ENCODE peak calls at places on chromosome 11, in seven cellular contexts. T is Right ventricle myocardium superior, Z is kidney glomerular epithelial cell, Q is hippocampal formation, W is NCI-H345, R is NCI-H774, K is neuronal stem cell. X is an unnamed sample.

GRCh38 chr11:15897211-15897960 is 459.0 kb downstream of the SOX6 start:
- DNase-seq in W (no peak), T (no peak), K (no peak), R (no peak), Z (peak), Q (no peak), X (no peak)

GRCh38 chr11:3834349-3835099 is 6.2 kb downstream of the RHOG start:
- DNase-seq in R (no peak), Z (no peak), T (peak), K (no peak), Q (no peak), W (no peak), X (no peak)

GRCh38 chr11:102099755-102100154 is 10.5 kb upstream of the YAP1 start:
- DNase-seq in K (no peak), T (no peak), W (no peak), Q (no peak), R (no peak), Z (no peak), X (no peak)

GRCh38 chr11:112785104-112785503 is 176.1 kb upstream of the NCAM1 start:
- DNase-seq in Z (no peak), Q (no peak), W (no peak), R (no peak), T (no peak), K (no peak), X (no peak)

GRCh38 chr11:76577199-76577920 is 93.2 kb downstream of the LRRC32 start:
- DNase-seq in R (no peak), W (no peak), T (peak), Z (peak), K (no peak), Q (no peak), X (no peak)

GRCh38 chr11:130672911-130673310 is 224.5 kb downstream of the ADAMTS15 start:
- DNase-seq in Q (no peak), K (no peak), R (no peak), Z (peak), T (no peak), W (no peak), X (no peak)

GRCh38 chr11:69799582-69799981 is 19.6 kb downstream of the FGF3 start:
- DNase-seq in Z (no peak), R (no peak), Q (no peak), W (no peak), K (no peak), T (no peak), X (no peak)

GRCh38 chr11:76234704-76235232 is 28.5 kb upstream of the WNT11 start:
- DNase-seq in T (peak), W (no peak), R (no peak), K (no peak), Q (no peak), Z (no peak), X (no peak)

GRCh38 chr11:72947229-72947628 is 133.0 kb downstream of the ATG16L2 start:
- DNase-seq in W (no peak), T (no peak), Z (no peak), K (no peak), Q (no peak), R (no peak), X (no peak)

GRCh38 chr11:67113231-67113721 is 5.8 kb upstream of the KDM2A start:
- DNase-seq in T (no peak), Q (no peak), R (no peak), Z (no peak), K (no peak), W (no peak), X (no peak)

GRCh38 chr11:102467853-102468580 is 15.5 kb upstream of the TMEM123 start:
- DNase-seq in Z (no peak), Q (no peak), R (no peak), K (no peak), W (no peak), T (no peak), X (no peak)

GRCh38 chr11:8871283-8871775 is 39.7 kb upstream of the AKIP1 start:
- DNase-seq in R (no peak), W (peak), Q (peak), K (peak), Z (peak), T (peak), X (no peak)

GRCh38 chr11:107780775-107781174 is 68.9 kb upstream of the SLN start:
- DNase-seq in Z (no peak), W (no peak), T (no peak), K (no peak), Q (no peak), R (no peak), X (no peak)

GRCh38 chr11:45984192-45984591 is 61.7 kb downstream of the LARGE2 start:
- DNase-seq in K (no peak), Z (no peak), R (no peak), W (no peak), T (no peak), Q (no peak), X (no peak)